ENCODE peak calls at places on chromosomes 1 and 21, in five cellular contexts. I, T, V, A and Q are unnamed samples.

GRCh38 chr1:226989081-226989747 is 49.1 kb downstream of the COQ8A start:
- DNase-seq in I (no peak), T (no peak), V (no peak), A (no peak), Q (no peak)

GRCh38 chr1:113207019-113207418 is 134.0 kb downstream of the LRIG2 start:
- DNase-seq in I (no peak), T (no peak), V (no peak), A (no peak), Q (peak)

GRCh38 chr1:58804853-58805252 is 21.0 kb upstream of the JUN start:
- DNase-seq in I (no peak), T (no peak), V (no peak), A (peak), Q (peak)

GRCh38 chr21:31872452-31873274 is at the start of gene HUNK:
- DNase-seq in I (peak), T (peak), V (peak), A (peak), Q (peak)

GRCh38 chr1:103220503-103221095 is 112.3 kb upstream of the COL11A1 start:
- DNase-seq in I (peak), T (peak), V (no peak), A (no peak), Q (no peak)

GRCh38 chr1:206495011-206495461 is 12.3 kb upstream of the RASSF5 start:
- DNase-seq in I (no peak), T (no peak), V (no peak), A (no peak), Q (no peak)

GRCh38 chr21:36175771-36176565 is 19.3 kb downstream of the DOP1B start:
- DNase-seq in I (no peak), T (no peak), V (no peak), A (peak), Q (no peak)

GRCh38 chr1:109315288-109315687 is 8.5 kb upstream of the MYBPHL start:
- DNase-seq in I (no peak), T (no peak), V (no peak), A (no peak), Q (no peak)

GRCh38 chr1:7395251-7395650 is 375.8 kb upstream of the VAMP3 start:
- DNase-seq in I (no peak), T (no peak), V (no peak), A (no peak), Q (no peak)

GRCh38 chr1:235325139-235325538 is 2.8 kb downstream of the ARID4B start:
- DNase-seq in I (no peak), T (no peak), V (no peak), A (no peak), Q (no peak)

GRCh38 chr1:235327559-235328270 is at the start of gene ARID4B:
- DNase-seq in I (peak), T (no peak), V (no peak), A (no peak), Q (no peak)

GRCh38 chr1:235325854-235326253 is 2.1 kb downstream of the ARID4B start:
- DNase-seq in I (no peak), T (no peak), V (no peak), A (no peak), Q (no peak)

GRCh38 chr1:235328271-235329138 is at the start of gene GGPS1:
- DNase-seq in I (peak), T (peak), V (peak), A (peak), Q (peak)

GRCh38 chr1:235326719-235327558 is 1.0 kb downstream of the ARID4B start:
- DNase-seq in I (peak), T (no peak), V (peak), A (peak), Q (peak)
- H3K4ac ChIP-seq in I (no peak), T (peak), V (no peak), A (no peak), Q (peak)

GRCh38 chr21:33931799-33932390 is 16.3 kb upstream of the ATP5PO start:
- DNase-seq in I (peak), T (no peak), V (no peak), A (no peak), Q (no peak)
- H3K4ac ChIP-seq in I (peak), T (peak), V (no peak), A (no peak), Q (peak)

DNA sequence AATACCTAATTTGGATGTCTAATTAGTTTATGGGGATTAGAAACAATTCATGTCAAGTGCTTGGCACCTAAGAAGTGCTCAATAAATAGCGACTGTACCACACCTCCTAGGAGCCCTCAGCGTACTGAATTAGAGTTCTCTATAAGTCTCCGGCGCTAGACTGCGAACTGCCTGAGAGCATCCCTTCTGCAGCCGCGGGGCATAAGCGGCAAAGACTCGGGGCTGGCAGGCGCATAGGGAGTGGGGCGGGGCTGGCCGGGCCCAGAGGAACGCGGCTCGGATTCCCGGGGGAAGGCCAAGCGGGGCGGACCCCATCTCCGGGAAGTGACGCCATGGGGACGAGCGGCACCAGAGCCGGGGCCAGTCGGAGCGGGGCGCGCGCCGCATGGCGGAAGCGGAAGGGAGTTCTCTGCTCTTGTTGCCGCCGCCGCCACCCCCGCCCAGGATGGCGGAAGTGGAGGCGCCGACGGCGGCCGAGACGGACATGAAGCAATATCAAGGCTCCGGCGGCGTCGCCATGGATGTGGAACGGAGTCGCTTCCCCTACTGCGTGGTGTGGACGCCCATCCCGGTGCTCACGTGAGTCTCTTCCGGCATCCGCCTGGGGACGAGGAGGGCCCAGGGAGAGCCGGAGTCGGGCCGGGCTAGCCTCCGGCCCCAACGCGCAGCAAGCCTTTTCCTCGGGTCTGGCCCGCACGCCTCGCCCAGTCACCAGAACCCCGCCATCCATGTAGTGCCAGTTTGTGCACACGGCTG is at the start of gene TMEM222:
- DNase-seq in I (peak), T (peak), V (peak), A (peak), Q (peak)
- H3K4ac ChIP-seq in I (peak), T (peak), V (no peak), A (no peak), Q (no peak)

GRCh38 chr1:151977662-151978230 is 15.9 kb downstream of the S100A10 start:
- DNase-seq in I (no peak), T (no peak), V (no peak), A (no peak), Q (no peak)
- H3K4ac ChIP-seq in I (no peak), T (no peak), V (no peak), A (no peak), Q (no peak)

DNA sequence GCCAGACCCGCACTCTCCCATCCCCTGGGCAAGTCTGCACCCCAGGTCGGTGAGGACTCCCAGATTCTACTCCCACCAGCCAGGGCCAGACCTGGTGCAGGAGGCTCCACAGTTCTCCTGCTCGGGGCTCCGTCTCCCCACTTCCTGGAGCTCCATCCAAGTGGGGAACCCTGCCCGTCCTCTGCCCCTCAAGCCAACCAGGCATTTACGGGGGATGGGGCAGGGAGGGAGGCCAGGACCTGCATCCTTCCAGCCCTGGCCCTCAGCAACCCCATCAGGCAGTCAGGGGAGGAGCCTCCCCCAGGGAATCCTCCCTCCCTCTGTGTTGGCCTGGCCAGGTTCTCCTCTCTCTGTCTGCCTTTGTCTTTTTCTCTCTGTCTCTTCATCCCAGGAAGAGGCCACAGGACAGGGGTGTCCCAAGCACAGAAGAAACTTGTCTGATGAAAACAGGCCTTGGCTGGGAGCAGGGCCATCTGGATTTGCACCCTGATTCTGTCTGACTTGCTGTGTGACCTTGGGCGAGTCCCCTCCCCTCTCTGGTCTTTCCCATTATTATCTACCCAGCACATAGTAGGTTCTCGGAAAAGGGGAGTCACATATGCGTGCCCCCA is 18.5 kb upstream of the EPHA2 start:
- DNase-seq in I (no peak), T (no peak), V (no peak), A (no peak), Q (no peak)
- H3K4ac ChIP-seq in I (peak), T (peak), V (peak), A (no peak), Q (no peak)

GRCh38 chr1:12142891-12143630 is 23.7 kb upstream of the TNFRSF1B start:
- DNase-seq in I (no peak), T (no peak), V (no peak), A (no peak), Q (no peak)

GRCh38 chr1:12140016-12140415 is 26.8 kb upstream of the TNFRSF1B start:
- DNase-seq in I (no peak), T (no peak), V (no peak), A (no peak), Q (no peak)

GRCh38 chr1:12142141-12142823 is 24.5 kb upstream of the TNFRSF1B start:
- DNase-seq in I (no peak), T (no peak), V (peak), A (no peak), Q (no peak)

GRCh38 chr1:12141533-12141855 is 25.3 kb upstream of the TNFRSF1B start:
- DNase-seq in I (no peak), T (no peak), V (no peak), A (no peak), Q (no peak)

GRCh38 chr1:12140676-12141532 is 25.9 kb upstream of the TNFRSF1B start:
- DNase-seq in I (no peak), T (no peak), V (no peak), A (no peak), Q (no peak)
- H3K4ac ChIP-seq in I (peak), T (no peak), V (no peak), A (no peak), Q (no peak)

GRCh38 chr21:44082648-44083436 is 24.4 kb upstream of the PWP2 start:
- DNase-seq in I (no peak), T (no peak), V (no peak), A (no peak), Q (no peak)

GRCh38 chr21:44085491-44086321 is 21.5 kb upstream of the PWP2 start:
- DNase-seq in I (no peak), T (no peak), V (no peak), A (no peak), Q (no peak)

GRCh38 chr21:44086636-44087425 is 20.4 kb upstream of the PWP2 start:
- DNase-seq in I (no peak), T (no peak), V (no peak), A (no peak), Q (no peak)

GRCh38 chr21:44084496-44085241 is 22.5 kb upstream of the PWP2 start:
- DNase-seq in I (peak), T (no peak), V (no peak), A (no peak), Q (no peak)

GRCh38 chr21:44083631-44084291 is 23.4 kb upstream of the PWP2 start:
- DNase-seq in I (no peak), T (no peak), V (no peak), A (no peak), Q (no peak)
- H3K4ac ChIP-seq in I (no peak), T (no peak), V (no peak), A (no peak), Q (no peak)

DNA sequence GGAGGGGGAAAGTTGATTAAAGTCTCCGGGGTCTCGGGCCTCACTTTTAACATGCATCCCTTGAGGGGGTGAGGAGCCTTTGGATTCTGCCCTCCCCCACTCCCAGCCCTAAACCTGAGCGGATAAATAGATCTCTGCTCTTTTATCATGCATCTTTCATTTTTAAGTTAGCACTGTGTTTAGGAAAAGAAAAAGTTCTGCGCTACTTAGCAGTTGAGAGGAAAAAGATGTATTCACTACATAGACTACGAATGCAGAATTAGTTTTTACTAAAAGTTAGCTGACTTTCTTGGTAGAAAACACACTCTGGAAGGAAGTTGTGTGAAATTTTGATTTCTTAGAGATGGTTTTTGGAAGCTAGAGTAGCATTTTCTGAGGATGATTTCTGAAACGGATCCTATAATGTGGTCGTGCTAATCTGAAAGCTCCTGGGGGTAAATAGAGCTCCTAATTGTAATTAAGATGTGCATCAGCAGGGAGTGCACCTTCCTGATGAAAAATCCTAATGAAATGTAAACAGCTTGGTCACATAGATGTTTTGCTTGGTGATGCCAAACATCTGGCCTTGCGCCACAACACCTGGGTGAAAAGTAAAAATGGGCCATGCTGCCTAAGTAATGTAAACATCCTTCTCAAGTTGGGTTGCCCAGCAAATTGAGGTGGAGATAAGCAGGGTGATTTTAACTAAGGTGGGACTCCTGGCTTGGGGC is 1.8 kb downstream of the ROR1 start:
- DNase-seq in I (no peak), T (peak), V (no peak), A (no peak), Q (peak)
- H3K4ac ChIP-seq in I (no peak), T (peak), V (no peak), A (no peak), Q (no peak)

DNA sequence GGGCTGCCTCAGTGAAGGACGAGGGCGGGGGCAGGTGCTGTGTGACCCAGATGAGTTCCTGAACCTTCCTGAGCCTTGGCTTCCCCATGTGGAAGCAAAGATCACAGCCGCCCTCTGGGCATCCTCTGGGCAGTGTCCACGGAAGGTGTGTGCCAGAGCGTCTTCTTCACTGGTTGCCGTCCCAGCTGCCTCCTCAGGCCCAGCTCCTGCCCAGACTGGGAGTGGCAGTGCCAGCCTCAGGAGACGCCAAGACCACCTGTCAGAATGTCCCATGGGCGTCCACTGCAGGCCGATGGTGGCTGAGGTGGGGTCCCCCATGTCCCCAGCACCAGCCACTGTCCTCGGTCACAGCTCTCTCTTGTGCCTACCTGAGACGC is 10.2 kb downstream of the ARHGEF16 start:
- DNase-seq in I (no peak), T (no peak), V (no peak), A (no peak), Q (no peak)
- H3K4ac ChIP-seq in I (no peak), T (no peak), V (no peak), A (no peak), Q (no peak)